ENCODE peak calls at places on chromosomes 3 and 15, in ten cellular contexts. One of them, this sample, is unnamed.

GRCh38 chr15:85403745-85404144 is 23.3 kb downstream of the AKAP13 start:
- DNase-seq in endodermal cell: no peak
- DNase-seq in cardiac fibroblast: peak; percentile 79
- DNase-seq in left lung: no peak
- DNase-seq in A549: no peak
- DNase-seq in transverse colon: no peak
- DNase-seq in AG10803: peak; percentile 77
- DNase-seq in keratinocyte: no peak
- DNase-seq in sigmoid colon: no peak
- DNase-seq in fibroblast of villous mesenchyme: peak; percentile 64
- DNase-seq in this sample: peak; percentile 58

GRCh38 chr3:14300721-14301377 is 101.6 kb upstream of the SLC6A6 start:
- DNase-seq in endodermal cell: no peak
- DNase-seq in cardiac fibroblast: no peak
- DNase-seq in left lung: no peak
- DNase-seq in A549: no peak
- DNase-seq in transverse colon: no peak
- DNase-seq in AG10803: peak; percentile 36
- DNase-seq in keratinocyte: no peak
- DNase-seq in sigmoid colon: no peak
- DNase-seq in fibroblast of villous mesenchyme: no peak
- DNase-seq in this sample: no peak

GRCh38 chr3:125479091-125479490 is 40.9 kb downstream of the SNX4 start:
- DNase-seq in endodermal cell: no peak
- DNase-seq in cardiac fibroblast: no peak
- DNase-seq in left lung: no peak
- DNase-seq in A549: no peak
- DNase-seq in transverse colon: no peak
- DNase-seq in AG10803: no peak
- DNase-seq in keratinocyte: no peak
- DNase-seq in sigmoid colon: no peak
- DNase-seq in fibroblast of villous mesenchyme: peak; percentile 31
- DNase-seq in this sample: peak; percentile 3

GRCh38 chr15:99197861-99198260 is 51.5 kb downstream of the TTC23 start:
- DNase-seq in endodermal cell: no peak
- DNase-seq in cardiac fibroblast: no peak
- DNase-seq in left lung: no peak
- DNase-seq in A549: no peak
- DNase-seq in transverse colon: no peak
- DNase-seq in AG10803: peak; percentile 15
- DNase-seq in keratinocyte: no peak
- DNase-seq in sigmoid colon: no peak
- DNase-seq in fibroblast of villous mesenchyme: peak; percentile 12
- DNase-seq in this sample: no peak

GRCh38 chr15:93900476-93901400 is 330.6 kb upstream of the MCTP2 start:
- DNase-seq in endodermal cell: peak; percentile 65
- DNase-seq in cardiac fibroblast: no peak
- DNase-seq in left lung: peak; percentile 66
- DNase-seq in A549: no peak
- DNase-seq in transverse colon: no peak
- DNase-seq in AG10803: no peak
- DNase-seq in keratinocyte: no peak
- DNase-seq in sigmoid colon: no peak
- DNase-seq in fibroblast of villous mesenchyme: peak; percentile 40
- DNase-seq in this sample: no peak

GRCh38 chr3:56404884-56405283 is 63.4 kb downstream of the ERC2 start:
- DNase-seq in endodermal cell: no peak
- DNase-seq in cardiac fibroblast: no peak
- DNase-seq in left lung: no peak
- DNase-seq in A549: no peak
- DNase-seq in transverse colon: no peak
- DNase-seq in AG10803: no peak
- DNase-seq in keratinocyte: no peak
- DNase-seq in sigmoid colon: no peak
- DNase-seq in fibroblast of villous mesenchyme: no peak
- DNase-seq in this sample: no peak

GRCh38 chr3:168116279-168116678 is 20.6 kb upstream of the GOLIM4 start:
- DNase-seq in endodermal cell: no peak
- DNase-seq in cardiac fibroblast: peak; percentile 48
- DNase-seq in left lung: no peak
- DNase-seq in A549: no peak
- DNase-seq in transverse colon: peak; percentile 18
- DNase-seq in AG10803: peak; percentile 68
- DNase-seq in keratinocyte: no peak
- DNase-seq in sigmoid colon: peak; percentile 67
- DNase-seq in fibroblast of villous mesenchyme: no peak
- DNase-seq in this sample: no peak

GRCh38 chr3:127041933-127042332 is 59.0 kb downstream of the PLXNA1 start:
- DNase-seq in endodermal cell: no peak
- DNase-seq in cardiac fibroblast: no peak
- DNase-seq in left lung: peak; percentile 50
- DNase-seq in A549: no peak
- DNase-seq in transverse colon: no peak
- DNase-seq in AG10803: no peak
- DNase-seq in keratinocyte: no peak
- DNase-seq in sigmoid colon: peak; percentile 36
- DNase-seq in fibroblast of villous mesenchyme: no peak
- DNase-seq in this sample: no peak

DNA sequence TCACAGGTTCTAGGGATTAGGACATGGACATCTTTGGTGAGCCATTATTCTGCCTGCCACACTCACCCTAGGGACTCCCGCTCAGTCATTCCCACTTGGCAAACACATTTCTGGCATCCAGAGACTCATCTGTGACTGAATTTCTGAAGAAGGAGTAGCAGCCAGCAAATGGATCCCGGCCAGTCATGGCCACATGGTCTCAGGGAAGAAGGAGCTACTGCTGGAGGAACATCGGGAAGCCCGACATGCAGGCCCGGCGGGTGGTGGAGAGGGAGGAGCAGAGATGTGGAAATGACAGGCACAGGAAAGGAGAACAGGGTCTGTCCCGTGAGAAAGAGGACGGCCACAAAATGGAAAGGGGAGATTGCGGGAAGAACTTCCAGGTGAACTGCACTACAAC is 65.4 kb downstream of the SEMA5B start:
- DNase-seq in endodermal cell: peak; percentile 61
- DNase-seq in cardiac fibroblast: no peak
- DNase-seq in left lung: no peak
- DNase-seq in A549: no peak
- DNase-seq in transverse colon: no peak
- DNase-seq in AG10803: peak; percentile 41
- DNase-seq in keratinocyte: no peak
- DNase-seq in sigmoid colon: no peak
- DNase-seq in fibroblast of villous mesenchyme: no peak
- DNase-seq in this sample: no peak
- TF ChIP-seq CTCF in endodermal cell: no peak
- TF ChIP-seq CTCF in cardiac fibroblast: no peak
- TF ChIP-seq CTCF in left lung: no peak
- TF ChIP-seq CTCF in A549: no peak
- TF ChIP-seq CTCF in transverse colon: no peak
- TF ChIP-seq CTCF in AG10803: no peak
- TF ChIP-seq CTCF in keratinocyte: no peak
- TF ChIP-seq CTCF in sigmoid colon: no peak
- TF ChIP-seq CTCF in fibroblast of villous mesenchyme: no peak
- TF ChIP-seq CTCF in this sample: no peak

GRCh38 chr3:53618524-53618906 is 124.1 kb downstream of the CACNA1D start:
- DNase-seq in endodermal cell: no peak
- DNase-seq in cardiac fibroblast: no peak
- DNase-seq in left lung: no peak
- DNase-seq in A549: no peak
- DNase-seq in transverse colon: peak; percentile 16
- DNase-seq in AG10803: no peak
- DNase-seq in keratinocyte: no peak
- DNase-seq in sigmoid colon: no peak
- DNase-seq in fibroblast of villous mesenchyme: no peak
- DNase-seq in this sample: no peak
- H3K4me3 ChIP-seq in endodermal cell: no peak overlapping the region
- H3K4me3 ChIP-seq in cardiac fibroblast: no peak overlapping the region
- H3K4me3 ChIP-seq in left lung: no peak overlapping the region
- H3K4me3 ChIP-seq in A549: no peak overlapping the region
- H3K4me3 ChIP-seq in transverse colon: no peak overlapping the region
- H3K4me3 ChIP-seq in AG10803: no peak overlapping the region
- H3K4me3 ChIP-seq in keratinocyte: no peak overlapping the region
- H3K4me3 ChIP-seq in sigmoid colon: no peak overlapping the region
- H3K4me3 ChIP-seq in fibroblast of villous mesenchyme: no peak overlapping the region
- H3K4me3 ChIP-seq in this sample: no peak overlapping the region

GRCh38 chr3:53484979-53485378 is 9.4 kb upstream of the CACNA1D start:
- DNase-seq in endodermal cell: no peak
- DNase-seq in cardiac fibroblast: no peak
- DNase-seq in left lung: no peak
- DNase-seq in A549: no peak
- DNase-seq in transverse colon: no peak
- DNase-seq in AG10803: no peak
- DNase-seq in keratinocyte: no peak
- DNase-seq in sigmoid colon: no peak
- DNase-seq in fibroblast of villous mesenchyme: no peak
- DNase-seq in this sample: no peak
- TF ChIP-seq CTCF in endodermal cell: no peak
- TF ChIP-seq CTCF in cardiac fibroblast: no peak
- TF ChIP-seq CTCF in left lung: no peak
- TF ChIP-seq CTCF in A549: no peak
- TF ChIP-seq CTCF in transverse colon: no peak
- TF ChIP-seq CTCF in AG10803: no peak
- TF ChIP-seq CTCF in keratinocyte: no peak
- TF ChIP-seq CTCF in sigmoid colon: no peak
- TF ChIP-seq CTCF in fibroblast of villous mesenchyme: no peak
- TF ChIP-seq CTCF in this sample: no peak

GRCh38 chr3:50364573-50365079 is 5.3 kb upstream of the TMEM115 start:
- DNase-seq in endodermal cell: peak; percentile 83
- DNase-seq in cardiac fibroblast: no peak
- DNase-seq in left lung: peak; percentile 84
- DNase-seq in A549: no peak
- DNase-seq in transverse colon: peak; percentile 55
- DNase-seq in AG10803: peak; percentile 21
- DNase-seq in keratinocyte: no peak
- DNase-seq in sigmoid colon: peak; percentile 82
- DNase-seq in fibroblast of villous mesenchyme: no peak
- DNase-seq in this sample: no peak
- H3K4me3 ChIP-seq in endodermal cell: no peak overlapping the region
- H3K4me3 ChIP-seq in cardiac fibroblast: peak overlapping the region; percentile 47
- H3K4me3 ChIP-seq in left lung: peak overlapping the region; percentile 48
- H3K4me3 ChIP-seq in A549: no peak overlapping the region
- H3K4me3 ChIP-seq in transverse colon: peak overlapping the region; percentile 43
- H3K4me3 ChIP-seq in AG10803: peak overlapping the region; percentile 56
- H3K4me3 ChIP-seq in keratinocyte: peak overlapping the region; percentile 52
- H3K4me3 ChIP-seq in sigmoid colon: peak overlapping the region; percentile 62
- H3K4me3 ChIP-seq in fibroblast of villous mesenchyme: peak overlapping the region; percentile 59
- H3K4me3 ChIP-seq in this sample: peak overlapping the region; percentile 56

GRCh38 chr15:22902578-22902977 is 64.1 kb downstream of the NIPA2 start:
- DNase-seq in endodermal cell: peak; percentile 65
- DNase-seq in cardiac fibroblast: no peak
- DNase-seq in left lung: peak; percentile 76
- DNase-seq in A549: no peak
- DNase-seq in transverse colon: no peak
- DNase-seq in AG10803: no peak
- DNase-seq in keratinocyte: no peak
- DNase-seq in sigmoid colon: no peak
- DNase-seq in fibroblast of villous mesenchyme: no peak
- DNase-seq in this sample: no peak
- TF ChIP-seq CTCF in endodermal cell: peak; percentile 74
- TF ChIP-seq CTCF in cardiac fibroblast: no peak
- TF ChIP-seq CTCF in left lung: no peak
- TF ChIP-seq CTCF in A549: no peak
- TF ChIP-seq CTCF in transverse colon: no peak
- TF ChIP-seq CTCF in AG10803: no peak
- TF ChIP-seq CTCF in keratinocyte: no peak
- TF ChIP-seq CTCF in sigmoid colon: no peak
- TF ChIP-seq CTCF in fibroblast of villous mesenchyme: no peak
- TF ChIP-seq CTCF in this sample: no peak

GRCh38 chr15:48029656-48030055 is 91.1 kb upstream of the SLC24A5 start:
- DNase-seq in endodermal cell: no peak
- DNase-seq in cardiac fibroblast: no peak
- DNase-seq in left lung: no peak
- DNase-seq in A549: no peak
- DNase-seq in transverse colon: no peak
- DNase-seq in AG10803: no peak
- DNase-seq in keratinocyte: no peak
- DNase-seq in sigmoid colon: no peak
- DNase-seq in fibroblast of villous mesenchyme: no peak
- DNase-seq in this sample: no peak

GRCh38 chr15:48021336-48022086 is 99.3 kb upstream of the SLC24A5 start:
- DNase-seq in endodermal cell: no peak
- DNase-seq in cardiac fibroblast: no peak
- DNase-seq in left lung: no peak
- DNase-seq in A549: no peak
- DNase-seq in transverse colon: no peak
- DNase-seq in AG10803: no peak
- DNase-seq in keratinocyte: no peak
- DNase-seq in sigmoid colon: no peak
- DNase-seq in fibroblast of villous mesenchyme: no peak
- DNase-seq in this sample: peak; percentile 57

GRCh38 chr15:48028712-48029111 is 92.1 kb upstream of the SLC24A5 start:
- DNase-seq in endodermal cell: no peak
- DNase-seq in cardiac fibroblast: no peak
- DNase-seq in left lung: no peak
- DNase-seq in A549: no peak
- DNase-seq in transverse colon: no peak
- DNase-seq in AG10803: no peak
- DNase-seq in keratinocyte: no peak
- DNase-seq in sigmoid colon: no peak
- DNase-seq in fibroblast of villous mesenchyme: no peak
- DNase-seq in this sample: no peak

GRCh38 chr15:48020166-48020565 is 100.6 kb upstream of the SLC24A5 start:
- DNase-seq in endodermal cell: no peak
- DNase-seq in cardiac fibroblast: no peak
- DNase-seq in left lung: no peak
- DNase-seq in A549: no peak
- DNase-seq in transverse colon: no peak
- DNase-seq in AG10803: no peak
- DNase-seq in keratinocyte: no peak
- DNase-seq in sigmoid colon: no peak
- DNase-seq in fibroblast of villous mesenchyme: no peak
- DNase-seq in this sample: no peak

DNA sequence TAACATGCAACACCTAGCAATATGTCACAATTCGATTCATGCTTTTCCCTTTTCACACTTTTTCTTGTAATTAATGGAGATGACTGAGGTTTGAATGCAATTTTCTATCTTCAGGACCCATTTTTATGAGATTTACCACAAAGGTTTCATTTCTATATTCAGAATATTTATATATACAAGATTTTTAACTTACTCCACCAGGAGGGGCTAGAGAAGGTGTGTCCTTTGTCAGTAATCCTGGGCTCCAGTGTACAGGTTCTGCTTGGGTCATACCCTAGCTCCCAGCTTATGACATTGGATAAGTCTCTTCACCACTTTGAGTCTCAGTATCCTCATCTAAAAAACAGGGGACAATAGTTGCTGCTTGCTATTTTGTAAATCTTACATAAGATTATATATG is 95.7 kb upstream of the SLC24A5 start:
- DNase-seq in endodermal cell: no peak
- DNase-seq in cardiac fibroblast: peak; percentile 3
- DNase-seq in left lung: no peak
- DNase-seq in A549: no peak
- DNase-seq in transverse colon: no peak
- DNase-seq in AG10803: no peak
- DNase-seq in keratinocyte: no peak
- DNase-seq in sigmoid colon: no peak
- DNase-seq in fibroblast of villous mesenchyme: peak; percentile 12
- DNase-seq in this sample: peak; percentile 50
- H3K4me3 ChIP-seq in endodermal cell: no peak overlapping the region
- H3K4me3 ChIP-seq in cardiac fibroblast: no peak overlapping the region
- H3K4me3 ChIP-seq in left lung: no peak overlapping the region
- H3K4me3 ChIP-seq in A549: no peak overlapping the region
- H3K4me3 ChIP-seq in transverse colon: no peak overlapping the region
- H3K4me3 ChIP-seq in AG10803: no peak overlapping the region
- H3K4me3 ChIP-seq in keratinocyte: no peak overlapping the region
- H3K4me3 ChIP-seq in sigmoid colon: no peak overlapping the region
- H3K4me3 ChIP-seq in fibroblast of villous mesenchyme: no peak overlapping the region
- H3K4me3 ChIP-seq in this sample: no peak overlapping the region